ENCODE peak calls at places on chromosomes 2 and 18, in seven cellular contexts. One of them, this sample, is unnamed.

GRCh38 chr2:26477911-26478253 is at the start of gene OTOF:
- DNase-seq in GM23248: peak; percentile 91
- DNase-seq in neural progenitor cell: no peak
- DNase-seq in PC-3: peak; percentile 14
- DNase-seq in GM23338: no peak
- DNase-seq in OCI-LY7: no peak
- DNase-seq in hepatocyte: peak; percentile 59
- DNase-seq in this sample: no peak

GRCh38 chr2:182767578-182767977 is 51.5 kb downstream of the DNAJC10 start:
- DNase-seq in GM23248: peak; percentile 37
- DNase-seq in neural progenitor cell: peak; percentile 42
- DNase-seq in PC-3: peak; percentile 61
- DNase-seq in GM23338: peak; percentile 72
- DNase-seq in OCI-LY7: peak; percentile 42
- DNase-seq in hepatocyte: peak; percentile 37
- DNase-seq in this sample: peak; percentile 8

GRCh38 chr2:239275871-239276812 is 124.7 kb downstream of the HDAC4 start:
- DNase-seq in GM23248: peak; percentile 95
- DNase-seq in neural progenitor cell: no peak
- DNase-seq in PC-3: no peak
- DNase-seq in GM23338: no peak
- DNase-seq in OCI-LY7: no peak
- DNase-seq in hepatocyte: no peak
- DNase-seq in this sample: no peak

GRCh38 chr2:1664076-1664605 is 80.2 kb downstream of the PXDN start:
- DNase-seq in GM23248: no peak
- DNase-seq in neural progenitor cell: no peak
- DNase-seq in PC-3: no peak
- DNase-seq in GM23338: no peak
- DNase-seq in OCI-LY7: no peak
- DNase-seq in hepatocyte: no peak
- DNase-seq in this sample: no peak

GRCh38 chr2:71451695-71452094 is 1.7 kb upstream of the DYSF start:
- DNase-seq in GM23248: peak; percentile 18
- DNase-seq in neural progenitor cell: no peak
- DNase-seq in PC-3: no peak
- DNase-seq in GM23338: no peak
- DNase-seq in OCI-LY7: no peak
- DNase-seq in hepatocyte: no peak
- DNase-seq in this sample: no peak

GRCh38 chr2:69985684-69986083 is 24.3 kb upstream of the ASPRV1 start:
- DNase-seq in GM23248: no peak
- DNase-seq in neural progenitor cell: no peak
- DNase-seq in PC-3: no peak
- DNase-seq in GM23338: no peak
- DNase-seq in OCI-LY7: no peak
- DNase-seq in hepatocyte: no peak
- DNase-seq in this sample: no peak

GRCh38 chr2:64645014-64645418 is 8.7 kb downstream of the SERTAD2 start:
- DNase-seq in GM23248: peak; percentile 86
- DNase-seq in neural progenitor cell: peak; percentile 91
- DNase-seq in PC-3: peak; percentile 71
- DNase-seq in GM23338: peak; percentile 90
- DNase-seq in OCI-LY7: peak; percentile 72
- DNase-seq in hepatocyte: peak; percentile 73
- DNase-seq in this sample: no peak

GRCh38 chr2:172426635-172427255 is 641 bp upstream of the ITGA6 start:
- DNase-seq in GM23248: no peak
- DNase-seq in neural progenitor cell: no peak
- DNase-seq in PC-3: no peak
- DNase-seq in GM23338: no peak
- DNase-seq in OCI-LY7: no peak
- DNase-seq in hepatocyte: no peak
- DNase-seq in this sample: no peak

GRCh38 chr18:76259012-76259568 is 236.0 kb downstream of the ZNF516 start:
- DNase-seq in GM23248: no peak
- DNase-seq in neural progenitor cell: peak; percentile 56
- DNase-seq in PC-3: no peak
- DNase-seq in GM23338: peak; percentile 72
- DNase-seq in OCI-LY7: no peak
- DNase-seq in hepatocyte: no peak
- DNase-seq in this sample: no peak

GRCh38 chr18:56575819-56576663 is 62.4 kb downstream of the TXNL1 start:
- DNase-seq in GM23248: peak; percentile 77
- DNase-seq in neural progenitor cell: peak; percentile 71
- DNase-seq in PC-3: peak; percentile 80
- DNase-seq in GM23338: peak; percentile 76
- DNase-seq in OCI-LY7: peak; percentile 33
- DNase-seq in hepatocyte: peak; percentile 70
- DNase-seq in this sample: peak; percentile 43

GRCh38 chr18:21112543-21113105 is 1.0 kb upstream of the ROCK1 start:
- DNase-seq in GM23248: peak; percentile 76
- DNase-seq in neural progenitor cell: no peak
- DNase-seq in PC-3: peak; percentile 6
- DNase-seq in GM23338: no peak
- DNase-seq in OCI-LY7: no peak
- DNase-seq in hepatocyte: no peak
- DNase-seq in this sample: no peak

GRCh38 chr2:62109554-62109953 is 86.4 kb upstream of the B3GNT2 start:
- DNase-seq in GM23248: no peak
- DNase-seq in neural progenitor cell: no peak
- DNase-seq in PC-3: no peak
- DNase-seq in GM23338: no peak
- DNase-seq in OCI-LY7: no peak
- DNase-seq in hepatocyte: no peak
- DNase-seq in this sample: no peak

GRCh38 chr2:225920621-225921020 is 521.1 kb downstream of the NYAP2 start:
- DNase-seq in GM23248: no peak
- DNase-seq in neural progenitor cell: no peak
- DNase-seq in PC-3: peak; percentile 37
- DNase-seq in GM23338: no peak
- DNase-seq in OCI-LY7: no peak
- DNase-seq in hepatocyte: no peak
- DNase-seq in this sample: no peak

GRCh38 chr2:172972005-172972619 is 103.5 kb upstream of the MAP3K20 start:
- DNase-seq in GM23248: peak; percentile 75
- DNase-seq in neural progenitor cell: peak; percentile 76
- DNase-seq in PC-3: peak; percentile 60
- DNase-seq in GM23338: peak; percentile 80
- DNase-seq in OCI-LY7: peak; percentile 55
- DNase-seq in hepatocyte: peak; percentile 55
- DNase-seq in this sample: peak; percentile 36

GRCh38 chr2:127407091-127407490 is 11.1 kb upstream of the PROC start:
- DNase-seq in GM23248: no peak
- DNase-seq in neural progenitor cell: no peak
- DNase-seq in PC-3: no peak
- DNase-seq in GM23338: no peak
- DNase-seq in OCI-LY7: no peak
- DNase-seq in hepatocyte: no peak
- DNase-seq in this sample: no peak

GRCh38 chr2:128314026-128314347 is 4.7 kb downstream of the HS6ST1 start:
- DNase-seq in GM23248: no peak
- DNase-seq in neural progenitor cell: no peak
- DNase-seq in PC-3: no peak
- DNase-seq in GM23338: no peak
- DNase-seq in OCI-LY7: no peak
- DNase-seq in hepatocyte: no peak
- DNase-seq in this sample: no peak

GRCh38 chr2:227761734-227762476 is 16.2 kb downstream of the SCYGR8 start:
- DNase-seq in GM23248: peak; percentile 12
- DNase-seq in neural progenitor cell: no peak
- DNase-seq in PC-3: no peak
- DNase-seq in GM23338: no peak
- DNase-seq in OCI-LY7: no peak
- DNase-seq in hepatocyte: peak; percentile 58
- DNase-seq in this sample: no peak

GRCh38 chr2:64599469-64599868 is 54.2 kb downstream of the SERTAD2 start:
- DNase-seq in GM23248: no peak
- DNase-seq in neural progenitor cell: no peak
- DNase-seq in PC-3: peak; percentile 54
- DNase-seq in GM23338: no peak
- DNase-seq in OCI-LY7: peak; percentile 7
- DNase-seq in hepatocyte: no peak
- DNase-seq in this sample: no peak

GRCh38 chr2:196584903-196585302 is 54.6 kb upstream of the CCDC150 start:
- DNase-seq in GM23248: no peak
- DNase-seq in neural progenitor cell: no peak
- DNase-seq in PC-3: peak; percentile 72
- DNase-seq in GM23338: no peak
- DNase-seq in OCI-LY7: no peak
- DNase-seq in hepatocyte: no peak
- DNase-seq in this sample: no peak

GRCh38 chr2:201574754-201575153 is 68.5 kb downstream of the TMEM237 start:
- DNase-seq in GM23248: no peak
- DNase-seq in neural progenitor cell: no peak
- DNase-seq in PC-3: no peak
- DNase-seq in GM23338: no peak
- DNase-seq in OCI-LY7: no peak
- DNase-seq in hepatocyte: no peak
- DNase-seq in this sample: no peak

DNA sequence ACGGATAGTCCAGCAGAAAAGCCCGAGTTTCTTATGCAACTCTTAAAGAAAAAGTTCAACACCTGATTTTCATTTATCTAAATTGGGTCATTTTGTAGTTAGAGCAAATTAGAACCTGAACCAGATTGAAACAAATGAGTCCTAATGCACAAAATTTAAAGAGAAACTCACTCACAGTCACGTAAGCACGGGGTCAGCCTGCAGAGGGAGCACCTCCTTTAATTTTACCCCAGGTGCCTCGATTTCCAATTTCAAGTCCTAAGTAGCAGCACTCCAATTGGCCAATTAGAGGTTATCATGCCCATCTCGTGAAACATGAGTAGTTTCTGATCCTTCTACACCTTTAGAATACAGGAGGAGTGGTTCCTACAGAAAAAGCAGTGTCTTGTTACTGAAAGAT is 1929.7 kb upstream of the LRRTM1 start:
- DNase-seq in GM23248: no peak
- DNase-seq in neural progenitor cell: no peak
- DNase-seq in PC-3: no peak
- DNase-seq in GM23338: peak; percentile 4
- DNase-seq in OCI-LY7: no peak
- DNase-seq in hepatocyte: no peak
- DNase-seq in this sample: no peak
- TF ChIP-seq EZH2phosphoT487 in GM23248: no peak
- TF ChIP-seq EZH2phosphoT487 in neural progenitor cell: no peak
- TF ChIP-seq EZH2phosphoT487 in PC-3: no peak
- TF ChIP-seq EZH2phosphoT487 in GM23338: no peak
- TF ChIP-seq EZH2phosphoT487 in OCI-LY7: no peak
- TF ChIP-seq EZH2phosphoT487 in hepatocyte: no peak
- TF ChIP-seq EZH2phosphoT487 in this sample: no peak

DNA sequence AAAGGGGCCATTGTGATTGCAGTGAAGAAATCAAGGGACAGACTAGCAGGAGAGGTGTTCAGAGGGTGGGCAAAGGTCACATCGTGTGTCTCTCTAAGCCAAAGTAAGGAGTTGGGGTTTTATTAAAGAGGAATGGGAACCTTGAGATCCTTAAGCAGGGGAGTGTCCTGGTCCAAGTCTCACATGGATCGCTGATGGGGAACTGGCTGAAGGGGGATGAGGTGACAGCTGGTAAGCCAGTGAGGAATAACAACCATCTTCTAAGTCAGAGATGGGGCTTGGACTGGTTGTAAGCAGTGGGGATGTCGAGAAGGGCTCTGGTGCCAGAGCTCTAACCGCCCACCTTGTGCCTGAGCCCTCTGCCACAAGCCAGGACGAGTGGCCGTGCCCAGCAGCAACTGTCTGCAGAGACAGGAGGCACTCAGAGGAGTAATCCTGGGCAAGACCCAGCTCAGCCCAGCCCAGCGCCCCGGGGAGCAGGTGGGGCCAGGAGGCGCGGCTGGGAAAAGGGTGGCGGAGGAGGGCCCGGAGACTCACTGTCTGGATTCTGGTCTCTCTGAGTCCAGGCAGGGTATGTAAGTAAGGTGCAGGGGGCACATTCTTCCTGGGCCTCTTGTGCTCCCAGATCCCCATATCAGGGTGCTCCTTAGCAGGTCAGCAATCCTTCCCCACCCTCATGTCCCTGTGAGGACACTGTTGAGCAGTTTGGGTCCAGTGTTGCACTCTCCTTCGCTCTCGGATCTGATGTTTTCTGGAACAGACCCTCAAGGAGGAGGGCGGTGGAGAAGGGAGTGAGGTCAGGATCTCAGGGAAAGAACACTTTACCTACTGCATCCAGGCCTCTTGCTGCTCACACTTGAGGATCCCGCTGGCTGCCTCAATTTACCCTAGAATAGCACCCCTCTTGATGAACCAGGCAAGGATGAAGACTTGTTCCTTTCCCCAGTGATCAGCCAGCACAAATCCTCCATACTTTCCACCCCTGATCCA is 13.8 kb downstream of the WNT10A start:
- DNase-seq in GM23248: no peak
- DNase-seq in neural progenitor cell: no peak
- DNase-seq in PC-3: peak; percentile 77
- DNase-seq in GM23338: no peak
- DNase-seq in OCI-LY7: no peak
- DNase-seq in hepatocyte: no peak
- DNase-seq in this sample: no peak
- TF ChIP-seq EZH2phosphoT487 in GM23248: no peak
- TF ChIP-seq EZH2phosphoT487 in neural progenitor cell: peak; percentile 18
- TF ChIP-seq EZH2phosphoT487 in PC-3: no peak
- TF ChIP-seq EZH2phosphoT487 in GM23338: no peak
- TF ChIP-seq EZH2phosphoT487 in OCI-LY7: no peak
- TF ChIP-seq EZH2phosphoT487 in hepatocyte: no peak
- TF ChIP-seq EZH2phosphoT487 in this sample: no peak

DNA sequence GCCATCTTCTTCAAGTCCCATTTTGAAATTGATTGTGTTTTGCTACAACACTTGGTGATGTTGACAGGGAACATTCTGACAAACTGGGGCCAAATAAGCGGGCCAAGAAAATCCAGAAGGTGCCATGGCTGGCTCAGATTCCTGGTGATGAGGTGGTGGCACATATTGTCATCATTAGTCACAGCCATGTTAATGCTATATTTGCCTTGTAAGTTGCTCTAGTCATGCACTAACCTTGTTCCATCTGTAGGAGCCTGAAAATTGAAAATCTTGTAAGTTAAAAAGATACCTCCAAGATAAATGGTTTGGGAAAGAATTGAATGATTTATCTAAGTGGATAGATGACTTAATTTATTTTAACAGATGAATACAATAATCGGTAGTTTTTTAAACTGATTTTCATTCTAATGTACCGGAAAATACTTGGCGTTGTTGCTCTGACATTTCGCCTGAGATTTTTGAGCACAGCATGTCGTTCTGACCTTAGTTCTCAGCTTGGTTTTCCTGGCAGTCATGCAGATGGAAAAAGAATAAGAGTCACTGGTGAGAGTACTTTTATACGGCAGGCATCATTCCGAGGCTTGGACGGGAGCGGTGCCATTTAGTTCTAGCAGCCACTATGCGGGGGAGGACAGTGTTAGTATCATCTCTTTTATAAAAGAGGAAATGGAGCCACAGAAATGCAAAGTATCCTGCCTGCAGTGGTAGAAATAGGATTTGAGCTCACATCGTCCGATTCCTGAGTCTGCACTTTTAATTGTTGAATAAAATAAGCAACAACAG is 133.9 kb downstream of the ZNF532 start:
- DNase-seq in GM23248: peak; percentile 95
- DNase-seq in neural progenitor cell: no peak
- DNase-seq in PC-3: peak; percentile 82
- DNase-seq in GM23338: no peak
- DNase-seq in OCI-LY7: peak; percentile 60
- DNase-seq in hepatocyte: no peak
- DNase-seq in this sample: no peak
- TF ChIP-seq EZH2phosphoT487 in GM23248: peak; percentile 29
- TF ChIP-seq EZH2phosphoT487 in neural progenitor cell: no peak
- TF ChIP-seq EZH2phosphoT487 in PC-3: no peak
- TF ChIP-seq EZH2phosphoT487 in GM23338: no peak
- TF ChIP-seq EZH2phosphoT487 in OCI-LY7: no peak
- TF ChIP-seq EZH2phosphoT487 in hepatocyte: no peak
- TF ChIP-seq EZH2phosphoT487 in this sample: no peak

GRCh38 chr2:29024882-29025430 is 43.9 kb downstream of the TOGARAM2 start:
- DNase-seq in GM23248: no peak
- DNase-seq in neural progenitor cell: no peak
- DNase-seq in PC-3: no peak
- DNase-seq in GM23338: no peak
- DNase-seq in OCI-LY7: no peak
- DNase-seq in hepatocyte: no peak
- DNase-seq in this sample: no peak
- TF ChIP-seq EZH2phosphoT487 in GM23248: no peak
- TF ChIP-seq EZH2phosphoT487 in neural progenitor cell: no peak
- TF ChIP-seq EZH2phosphoT487 in PC-3: no peak
- TF ChIP-seq EZH2phosphoT487 in GM23338: no peak
- TF ChIP-seq EZH2phosphoT487 in OCI-LY7: no peak
- TF ChIP-seq EZH2phosphoT487 in hepatocyte: no peak
- TF ChIP-seq EZH2phosphoT487 in this sample: no peak

This sample was measured in HCT116.